ENCODE peak calls at places on chromosomes 3 and 15, in six cellular contexts. U, F, W, K, R and S are unnamed samples.

GRCh38 chr3:11455977-11456376 is 183.8 kb downstream of the ATG7 start:
- DNase-seq in U (no peak), F (peak; percentile 97), W (peak; percentile 95), K (no peak), R (no peak), S (no peak)

GRCh38 chr15:60362318-60363023 is 35.3 kb downstream of the ANXA2 start:
- DNase-seq in U (no peak), F (peak; percentile 68), W (peak; percentile 84), K (no peak), R (no peak), S (no peak)

GRCh38 chr15:38555686-38556334 is 8.8 kb downstream of the RASGRP1 start:
- DNase-seq in U (no peak), F (peak; percentile 53), W (peak; percentile 43), K (no peak), R (peak; percentile 67), S (no peak)

GRCh38 chr15:61169275-61169903 is 59.7 kb downstream of the RORA start:
- DNase-seq in U (no peak), F (no peak), W (no peak), K (no peak), R (no peak), S (no peak)

GRCh38 chr3:20837676-20838302 is 651.8 kb upstream of the SGO1 start:
- DNase-seq in U (no peak), F (no peak), W (no peak), K (no peak), R (no peak), S (no peak)

GRCh38 chr3:41116851-41117250 is 82.5 kb upstream of the CTNNB1 start:
- DNase-seq in U (no peak), F (no peak), W (no peak), K (no peak), R (no peak), S (no peak)

GRCh38 chr15:33126559-33127290 is 67.8 kb downstream of the FMN1 start:
- DNase-seq in U (no peak), F (peak; percentile 97), W (peak; percentile 92), K (no peak), R (peak; percentile 88), S (no peak)

GRCh38 chr3:94184781-94185180 is 121.9 kb downstream of the NSUN3 start:
- DNase-seq in U (no peak), F (peak; percentile 37), W (no peak), K (no peak), R (no peak), S (no peak)

GRCh38 chr3:57298041-57298440 is 5.6 kb upstream of the ASB14 start:
- DNase-seq in U (no peak), F (peak; percentile 27), W (peak; percentile 21), K (no peak), R (peak; percentile 59), S (no peak)

GRCh38 chr3:119562307-119562961 is 3.0 kb upstream of the CD80 start:
- DNase-seq in U (no peak), F (no peak), W (peak; percentile 6), K (no peak), R (no peak), S (no peak)

GRCh38 chr3:72254483-72254882 is 469.5 kb upstream of the PROK2 start:
- DNase-seq in U (no peak), F (no peak), W (no peak), K (no peak), R (no peak), S (no peak)

GRCh38 chr3:49244589-49245205 is 32.3 kb downstream of the C3orf62 start:
- DNase-seq in U (no peak), F (no peak), W (no peak), K (no peak), R (no peak), S (no peak)

GRCh38 chr15:25246641-25247417 is 192.0 kb downstream of the UBE3A start:
- DNase-seq in U (no peak), F (no peak), W (no peak), K (no peak), R (no peak), S (no peak)

GRCh38 chr3:139546772-139547171 is 7.2 kb upstream of the RBP1 start:
- DNase-seq in U (no peak), F (no peak), W (no peak), K (no peak), R (no peak), S (no peak)

GRCh38 chr3:142046320-142047020 is 102.9 kb downstream of the TFDP2 start:
- DNase-seq in U (no peak), F (no peak), W (no peak), K (no peak), R (no peak), S (no peak)

DNA sequence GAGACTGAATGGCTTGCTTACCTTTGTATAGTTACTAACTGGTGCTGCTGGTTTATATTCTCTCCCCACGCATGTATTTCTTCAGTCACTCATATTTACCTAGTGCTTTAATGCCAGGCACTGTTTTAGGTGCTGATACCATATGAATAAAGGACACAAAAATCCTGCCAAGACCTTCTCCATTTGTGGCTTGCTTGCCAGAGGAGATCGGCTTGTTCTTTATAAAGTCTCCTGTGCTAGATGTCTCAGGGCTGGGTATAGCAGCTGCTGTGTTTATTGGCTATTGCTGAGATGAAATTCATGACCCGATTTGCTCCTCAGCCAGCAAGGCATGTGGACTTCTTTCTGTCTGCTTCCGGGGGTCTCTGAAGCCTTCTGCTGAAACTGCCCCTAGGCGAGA is 46.5 kb downstream of the ST6GAL1 start:
- DNase-seq in U (no peak), F (peak; percentile 48), W (no peak), K (no peak), R (no peak), S (no peak)
- H3K4me3 ChIP-seq in U (peak overlapping the region; percentile 42), F (no peak overlapping the region), W (no peak overlapping the region), K (no peak overlapping the region), R (no peak overlapping the region), S (peak overlapping the region; percentile 6)

GRCh38 chr15:99635794-99636193 is 70.0 kb downstream of the MEF2A start:
- DNase-seq in U (no peak), F (no peak), W (no peak), K (no peak), R (no peak), S (no peak)
- H3K4me3 ChIP-seq in U (no peak overlapping the region), F (no peak overlapping the region), W (no peak overlapping the region), K (no peak overlapping the region), R (no peak overlapping the region), S (no peak overlapping the region)

DNA sequence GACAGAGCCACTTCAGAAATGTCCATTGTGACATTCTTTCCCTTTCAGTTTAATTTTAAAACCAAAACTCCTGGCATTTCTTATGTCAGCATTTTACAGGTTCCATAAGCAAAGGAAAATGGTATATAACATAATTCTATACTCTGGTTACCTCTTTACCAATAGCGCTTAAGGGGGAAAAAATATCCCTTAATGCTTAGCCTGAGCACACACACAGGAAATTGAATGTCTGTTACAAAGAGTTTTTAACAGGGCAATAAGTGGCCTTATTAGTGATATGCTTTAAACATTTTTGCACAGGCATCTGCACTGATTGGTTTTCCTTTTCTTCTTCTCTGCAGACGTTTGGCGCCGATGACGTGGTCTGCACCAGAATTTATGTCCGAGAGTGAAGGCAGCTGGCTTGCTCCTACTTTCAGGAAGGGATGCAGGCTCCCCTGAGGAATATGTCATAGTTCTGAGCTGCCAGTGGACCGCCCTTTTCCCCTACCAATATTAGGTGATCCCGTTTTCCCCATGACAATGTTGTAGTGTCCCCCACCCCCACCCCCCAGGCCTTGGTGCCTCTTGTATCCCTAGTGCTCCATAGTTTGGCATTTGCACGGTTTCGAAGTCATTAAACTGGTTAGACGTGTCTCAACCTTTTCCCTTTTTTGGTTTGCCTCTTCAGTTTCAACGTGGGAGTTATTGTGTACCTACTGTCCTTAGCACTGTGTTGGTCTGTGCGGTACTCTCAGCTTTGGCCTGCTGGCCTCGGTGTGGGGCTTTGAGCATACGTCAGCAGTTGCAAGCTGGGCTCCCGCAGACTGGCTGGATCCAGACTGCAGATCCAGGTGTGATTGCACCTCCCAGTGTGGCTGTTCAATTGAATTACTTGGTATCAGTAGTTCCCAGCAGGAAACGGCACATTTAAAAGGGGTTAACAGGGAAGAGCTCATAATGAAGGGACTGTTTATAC is 7.7 kb downstream of the CRABP1 start:
- DNase-seq in U (no peak), F (no peak), W (peak; percentile 49), K (no peak), R (no peak), S (no peak)
- H3K4me3 ChIP-seq in U (no peak overlapping the region), F (no peak overlapping the region), W (no peak overlapping the region), K (no peak overlapping the region), R (no peak overlapping the region), S (no peak overlapping the region)

GRCh38 chr3:6771171-6771570 is 89.7 kb upstream of the GRM7 start:
- DNase-seq in U (no peak), F (no peak), W (no peak), K (no peak), R (no peak), S (no peak)

GRCh38 chr3:6770376-6770648 is 90.6 kb upstream of the GRM7 start:
- DNase-seq in U (no peak), F (no peak), W (no peak), K (peak; percentile 3), R (no peak), S (no peak)
- H3K4me3 ChIP-seq in U (no peak overlapping the region), F (no peak overlapping the region), W (no peak overlapping the region), K (no peak overlapping the region), R (no peak overlapping the region), S (no peak overlapping the region)

GRCh38 chr3:123884258-123884831 is at the start of gene MYLK:
- DNase-seq in U (peak; percentile 64), F (peak; percentile 91), W (peak; percentile 97), K (peak; percentile 92), R (peak; percentile 88), S (no peak)

GRCh38 chr3:123881771-123882170 is 2.4 kb downstream of the MYLK start:
- DNase-seq in U (no peak), F (no peak), W (no peak), K (no peak), R (no peak), S (no peak)

GRCh38 chr3:123884993-123885392 is 861 bp upstream of the MYLK start:
- DNase-seq in U (no peak), F (no peak), W (no peak), K (no peak), R (no peak), S (no peak)

GRCh38 chr3:123883111-123883510 is 1.0 kb downstream of the MYLK start:
- DNase-seq in U (no peak), F (no peak), W (no peak), K (no peak), R (no peak), S (no peak)

GRCh38 chr3:123883656-123884257 is 375 bp downstream of the MYLK start:
- DNase-seq in U (no peak), F (peak; percentile 8), W (peak; percentile 32), K (peak; percentile 32), R (no peak), S (no peak)
- H3K4me3 ChIP-seq in U (peak overlapping the region; percentile 94), F (peak overlapping the region; percentile 65), W (peak overlapping the region; percentile 89), K (peak overlapping the region; percentile 91), R (peak overlapping the region; percentile 71), S (peak overlapping the region; percentile 48)